ENCODE peak calls at places on chromosomes 5 and 9, in five cellular contexts. C is pancreas, M is tibial artery, N is hepatocyte, X is right lobe of liver. V is an unnamed sample. For H3K36me3, the result is how much of the 10 kb centered on the place peaks cover.

GRCh38 chr5:149261246-149261645 is 10.4 kb upstream of the AFAP1L1 start:
- DNase-seq in X (no peak), M (no peak), C (no peak), N (no peak), V (no peak)

GRCh38 chr9:89941875-89942274 is 337.1 kb downstream of the GADD45G start:
- DNase-seq in M (no peak), C (no peak), X (no peak), N (peak), V (peak)

GRCh38 chr5:151134228-151134627 is 23.4 kb downstream of the ANXA6 start:
- DNase-seq in X (no peak), C (no peak), N (peak), M (no peak), V (no peak)

GRCh38 chr5:56525117-56525516 is 290.2 kb upstream of the MAP3K1 start:
- DNase-seq in X (no peak), C (no peak), M (no peak), N (no peak), V (no peak)

GRCh38 chr5:100900142-100900795 is 2.8 kb downstream of the ST8SIA4 start:
- DNase-seq in N (peak), M (peak), X (peak), C (peak), V (no peak)

GRCh38 chr5:17094830-17095229 is 122.6 kb upstream of the BASP1 start:
- DNase-seq in X (no peak), C (no peak), N (peak), M (no peak), V (no peak)

GRCh38 chr5:4028384-4028783 is 432.8 kb downstream of the IRX1 start:
- DNase-seq in N (no peak), X (no peak), C (no peak), M (no peak), V (no peak)

GRCh38 chr9:75200892-75201470 is 112.7 kb downstream of the OSTF1 start:
- DNase-seq in N (peak), M (no peak), C (no peak), X (no peak), V (peak)

GRCh38 chr5:163561339-163561738 is 55.9 kb downstream of the MAT2B start:
- DNase-seq in C (no peak), N (no peak), X (no peak), M (no peak), V (no peak)

GRCh38 chr9:133368249-133368881 is 7.5 kb downstream of the SURF4 start:
- DNase-seq in M (no peak), X (no peak), C (no peak), N (peak), V (no peak)

GRCh38 chr9:90965911-90966290 is 164.3 kb downstream of the SYK start:
- DNase-seq in N (no peak), C (no peak), X (no peak), M (no peak), V (no peak)

GRCh38 chr5:153748823-153749222 is 258.4 kb downstream of the GRIA1 start:
- DNase-seq in X (no peak), C (no peak), N (no peak), M (no peak), V (no peak)

GRCh38 chr5:4924581-4924980 is 215.5 kb upstream of the ADAMTS16 start:
- DNase-seq in X (no peak), M (no peak), C (no peak), N (peak), V (no peak)

GRCh38 chr5:8247485-8247884 is 378.5 kb downstream of the MTRR start:
- DNase-seq in X (no peak), M (no peak), N (no peak), C (no peak), V (no peak)

GRCh38 chr5:6361101-6361500 is 17.2 kb downstream of the MED10 start:
- DNase-seq in M (no peak), C (no peak), X (no peak), N (no peak), V (peak)

GRCh38 chr9:107870927-107871720 is 381.6 kb upstream of the KLF4 start:
- DNase-seq in C (no peak), X (no peak), N (no peak), M (no peak), V (no peak)

GRCh38 chr5:15014809-15015208 is 143.2 kb upstream of the ANKH start:
- DNase-seq in X (no peak), N (peak), M (no peak), C (no peak), V (no peak)

GRCh38 chr5:15807248-15807647 is 307.3 kb downstream of the FBXL7 start:
- DNase-seq in M (no peak), X (no peak), C (no peak), N (no peak), V (no peak)

GRCh38 chr5:11906495-11906894 is 2.2 kb upstream of the CTNND2 start:
- DNase-seq in M (no peak), X (no peak), N (no peak), C (no peak), V (no peak)

GRCh38 chr5:28313543-28314334 is 1275.4 kb upstream of the CDH9 start:
- DNase-seq in N (no peak), X (no peak), M (no peak), C (no peak), V (no peak)

GRCh38 chr9:34536685-34537084 is 13.9 kb upstream of the ENHO start:
- DNase-seq in M (no peak), X (no peak), C (no peak), N (no peak), V (no peak)

GRCh38 chr9:2066312-2067273 is 51.4 kb downstream of the SMARCA2 start:
- DNase-seq in N (peak), C (no peak), M (no peak), X (no peak), V (no peak)

GRCh38 chr5:13249854-13250253 is 694.6 kb downstream of the DNAH5 start:
- DNase-seq in X (no peak), C (no peak), M (no peak), N (no peak), V (no peak)

GRCh38 chr9:124054671-124055212 is 43.2 kb downstream of the LHX2 start:
- DNase-seq in C (no peak), M (no peak), N (no peak), X (no peak), V (peak)

GRCh38 chr5:143645356-143645755 is 166.6 kb upstream of the HMHB1 start:
- DNase-seq in C (no peak), N (no peak), X (no peak), M (no peak), V (no peak)

GRCh38 chr9:13432914-13433313 is 153.4 kb upstream of the MPDZ start:
- DNase-seq in X (no peak), N (no peak), C (no peak), M (no peak), V (no peak)

GRCh38 chr9:28249424-28249823 is 676.1 kb upstream of the C9orf72 start:
- DNase-seq in N (no peak), C (no peak), M (no peak), X (no peak), V (no peak)
- H3K27ac ChIP-seq in N (no peak), C (no peak), M (no peak), X (no peak), V (no peak)

GRCh38 chr9:137486141-137486490 is 27.0 kb upstream of the NSMF start:
- DNase-seq in M (no peak), N (no peak), C (no peak), X (no peak), V (no peak)

GRCh38 chr9:137488906-137489305 is 29.8 kb upstream of the NSMF start:
- DNase-seq in C (no peak), N (no peak), M (no peak), X (no peak), V (no peak)

GRCh38 chr9:137486545-137487453 is 27.7 kb upstream of the NSMF start:
- DNase-seq in X (no peak), N (no peak), C (peak), M (no peak), V (no peak)

GRCh38 chr9:137488330-137488653 is 29.2 kb upstream of the NSMF start:
- DNase-seq in N (no peak), M (no peak), X (no peak), C (peak), V (no peak)

GRCh38 chr9:137487454-137488329 is 28.6 kb upstream of the NSMF start:
- DNase-seq in M (no peak), C (peak), X (no peak), N (no peak), V (no peak)
- H3K36me3 ChIP-seq in M (under half), C (under half), X (under half), N (under half), V (under half)

GRCh38 chr9:36401179-36401740 is 1.2 kb upstream of the RNF38 start:
- DNase-seq in X (no peak), C (no peak), M (peak), N (peak), V (peak)

GRCh38 chr9:36400332-36401178 is 486 bp upstream of the RNF38 start:
- DNase-seq in C (peak), N (peak), M (peak), X (peak), V (peak)

GRCh38 chr9:36398745-36399144 is 1.3 kb downstream of the RNF38 start:
- DNase-seq in X (no peak), M (no peak), C (no peak), N (no peak), V (peak)

GRCh38 chr9:36401897-36402480 is 1.9 kb upstream of the RNF38 start:
- DNase-seq in N (peak), X (no peak), C (no peak), M (no peak), V (no peak)

GRCh38 chr9:36399980-36400331 is at the start of gene RNF38:
- DNase-seq in M (no peak), X (no peak), N (no peak), C (no peak), V (no peak)
- H3K4me3 ChIP-seq in M (peak), X (peak), N (peak), C (peak), V (peak)

GRCh38 chr5:156907667-156908066 is 55.4 kb downstream of the TIMD4 start:
- DNase-seq in M (no peak), X (no peak), C (no peak), N (no peak), V (no peak)

DNA sequence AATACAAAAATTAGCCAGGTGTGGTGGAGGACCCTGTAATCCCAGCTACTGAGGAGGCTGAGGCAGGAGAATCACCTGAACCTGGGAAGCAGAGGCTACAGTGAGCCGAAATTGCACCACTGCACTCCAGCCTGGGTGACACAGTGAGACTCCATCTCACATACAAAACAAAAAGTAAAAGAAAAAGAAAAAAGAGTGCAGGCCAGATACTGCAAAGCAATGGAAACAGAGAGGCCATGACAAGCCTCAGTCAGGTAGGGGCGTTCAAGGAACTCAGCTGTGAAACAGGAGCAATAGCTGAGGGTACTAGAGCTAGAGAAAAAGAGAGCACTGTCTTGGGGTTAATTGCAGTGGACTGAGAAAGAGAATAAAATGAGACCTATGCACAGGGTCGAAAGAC is 56.2 kb downstream of the TIMD4 start:
- DNase-seq in N (no peak), X (no peak), C (no peak), M (no peak), V (no peak)
- H3K27ac ChIP-seq in N (no peak), X (no peak), C (no peak), M (no peak), V (no peak)

GRCh38 chr9:69675563-69675962 is 3.4 kb upstream of the APBA1 start:
- DNase-seq in C (no peak), N (no peak), X (no peak), M (no peak), V (no peak)
- H3K36me3 ChIP-seq in C (under half), N (under half), X (under half), M (under half), V (under half)

DNA sequence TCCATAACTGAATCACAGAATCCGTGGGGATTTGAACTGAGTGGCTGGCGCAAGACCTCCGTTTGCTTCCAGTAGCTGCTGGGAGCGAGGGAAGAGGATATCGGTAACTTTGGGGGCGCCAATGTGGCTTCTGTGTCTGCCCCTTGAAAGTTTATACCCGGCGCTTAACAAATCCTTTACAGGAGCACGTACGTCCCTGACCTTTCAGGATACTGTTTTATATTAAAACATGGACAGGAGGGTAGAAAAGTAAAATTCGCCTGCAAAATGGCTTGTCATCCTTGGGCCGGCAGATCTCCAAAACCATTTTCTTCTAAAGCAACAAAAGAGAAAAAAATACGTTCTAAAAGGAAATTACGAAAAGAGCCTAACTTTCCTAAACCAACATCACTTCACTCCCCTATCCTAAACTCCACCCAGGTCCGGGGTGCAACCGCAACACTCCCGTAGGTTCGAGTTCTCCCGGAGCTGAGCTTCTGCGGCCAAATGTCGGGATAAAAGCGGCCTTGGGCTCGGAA is 656 bp upstream of the DMRT3 start:
- DNase-seq in C (no peak), M (no peak), N (no peak), X (no peak), V (no peak)
- H3K4me3 ChIP-seq in C (no peak), M (peak), N (no peak), X (no peak), V (no peak)